ENCODE peak calls at places on chromosome 19, in six cellular contexts. F is RWPE1, L is astrocyte, C is right cardiac atrium, D is PC-9, N is caudate nucleus. B is an unnamed sample.

GRCh38 chr19:3471954-3472655 is 8.2 kb downstream of the SMIM24 start:
- DNase-seq in F (peak; percentile 33), L (no peak), C (peak; percentile 74), D (no peak), N (no peak), B (no peak)

GRCh38 chr19:3370728-3371591 is 4.6 kb downstream of the NFIC start:
- DNase-seq in F (no peak), L (no peak), C (peak; percentile 54), D (no peak), N (no peak), B (no peak)

GRCh38 chr19:54248016-54248601 is 5.5 kb upstream of the LILRA6 start:
- DNase-seq in F (no peak), L (no peak), C (no peak), D (no peak), N (peak; percentile 14), B (peak; percentile 44)

GRCh38 chr19:31350693-31351211 is 1.5 kb upstream of the TSHZ3 start:
- DNase-seq in F (no peak), L (peak; percentile 31), C (peak; percentile 86), D (no peak), N (no peak), B (peak; percentile 62)

GRCh38 chr19:1538978-1539377 is 15.1 kb downstream of the PLK5 start:
- DNase-seq in F (no peak), L (no peak), C (no peak), D (no peak), N (no peak), B (no peak)

GRCh38 chr19:38989066-38989605 is 13.6 kb upstream of the FBXO17 start:
- DNase-seq in F (no peak), L (peak; percentile 20), C (no peak), D (peak; percentile 69), N (no peak), B (no peak)

GRCh38 chr19:41332000-41332399 is 21.7 kb downstream of the TGFB1 start:
- DNase-seq in F (no peak), L (no peak), C (no peak), D (no peak), N (no peak), B (no peak)

GRCh38 chr19:35442091-35442490 is 6.0 kb upstream of the FFAR2 start:
- DNase-seq in F (no peak), L (no peak), C (peak; percentile 76), D (no peak), N (no peak), B (peak; percentile 77)

GRCh38 chr19:1678073-1678472 is 25.7 kb upstream of the TCF3 start:
- DNase-seq in F (no peak), L (no peak), C (no peak), D (no peak), N (no peak), B (no peak)

GRCh38 chr19:56639217-56639616 is 3.7 kb upstream of the SMIM17 start:
- DNase-seq in F (no peak), L (peak; percentile 3), C (no peak), D (no peak), N (no peak), B (no peak)

GRCh38 chr19:45805719-45806118 is 9.4 kb downstream of the RSPH6A start:
- DNase-seq in F (no peak), L (no peak), C (no peak), D (peak; percentile 22), N (no peak), B (no peak)
- H3K27ac ChIP-seq in F (no peak overlapping the region), L (no peak overlapping the region), C (no peak overlapping the region), D (no peak overlapping the region), N (no peak overlapping the region), B (no peak overlapping the region)

GRCh38 chr19:19490247-19490968 is 24.9 kb downstream of the TSSK6 start:
- DNase-seq in F (peak; percentile 75), L (peak; percentile 60), C (peak; percentile 88), D (peak; percentile 65), N (peak; percentile 58), B (peak; percentile 78)
- H3K27ac ChIP-seq in F (peak overlapping the region; percentile 90), L (peak overlapping the region; percentile 90), C (peak overlapping the region; percentile 51), D (peak overlapping the region; percentile 70), N (peak overlapping the region; percentile 65), B (peak overlapping the region; percentile 43)

GRCh38 chr19:58157045-58157728 is 6.6 kb upstream of the ZNF329 start:
- DNase-seq in F (no peak), L (no peak), C (no peak), D (peak; percentile 28), N (no peak), B (no peak)
- H3K27ac ChIP-seq in F (no peak overlapping the region), L (no peak overlapping the region), C (no peak overlapping the region), D (no peak overlapping the region), N (no peak overlapping the region), B (no peak overlapping the region)

GRCh38 chr19:37778613-37779138 is 710 bp downstream of the ZNF573 start:
- DNase-seq in F (peak; percentile 26), L (peak; percentile 9), C (no peak), D (peak; percentile 56), N (no peak), B (no peak)

DNA sequence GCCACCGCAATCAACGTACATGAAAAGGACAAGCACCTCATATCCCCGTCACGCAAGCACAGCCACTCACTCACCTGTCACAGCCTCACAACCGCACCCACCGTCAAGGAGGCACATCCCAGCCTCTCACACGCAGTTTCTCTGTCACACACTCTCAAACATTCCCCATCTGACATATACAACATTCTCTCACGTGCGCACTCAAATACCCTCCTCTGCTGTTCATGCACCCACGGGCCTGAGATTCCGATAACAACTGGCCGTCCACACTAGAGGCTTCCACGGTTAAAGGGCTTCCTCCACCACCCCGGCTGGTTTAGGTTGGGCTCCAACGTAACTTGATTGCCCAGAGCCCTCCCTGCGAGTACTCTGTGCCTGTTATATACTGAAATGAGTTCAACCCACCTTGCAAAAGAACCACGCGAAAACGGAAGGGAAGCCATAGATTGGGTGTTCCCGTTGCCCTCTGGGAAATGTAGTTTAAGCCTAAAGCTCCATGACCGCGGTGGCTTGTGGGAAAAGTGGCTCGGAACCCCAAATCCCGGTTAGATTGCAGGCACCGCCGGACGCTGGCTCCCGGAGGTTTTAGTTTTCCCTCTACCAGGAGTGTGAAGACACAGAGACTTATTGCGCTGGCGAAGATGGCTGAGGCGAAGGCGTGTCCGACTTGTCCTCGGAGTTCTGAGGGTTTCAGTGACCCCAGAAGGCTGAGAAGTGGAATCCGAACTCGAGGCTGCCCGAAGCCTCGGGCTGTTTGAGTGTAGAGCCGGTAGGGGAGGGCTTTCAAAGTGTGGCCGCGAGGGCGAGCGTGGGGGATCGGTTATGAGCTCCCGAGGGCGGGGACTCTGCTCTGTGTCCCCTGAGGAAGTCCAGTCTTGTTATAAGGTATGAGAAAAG is at the start of gene ZNF573:
- DNase-seq in F (peak; percentile 87), L (peak; percentile 87), C (peak; percentile 93), D (peak; percentile 82), N (peak; percentile 81), B (peak; percentile 88)
- H3K27ac ChIP-seq in F (peak within 1 kb of the TSS; percentile 88), L (peak within 1 kb of the TSS; percentile 68), C (peak within 1 kb of the TSS; percentile 100), D (peak within 1 kb of the TSS; percentile 35), N (peak within 1 kb of the TSS; percentile 79), B (peak within 1 kb of the TSS; percentile 86)

GRCh38 chr19:18683109-18683954 is at the start of gene CRTC1:
- DNase-seq in F (peak; percentile 98), L (peak; percentile 44), C (peak; percentile 95), D (peak; percentile 65), N (peak; percentile 80), B (peak; percentile 91)

GRCh38 chr19:18684642-18684993 is 1.1 kb downstream of the CRTC1 start:
- DNase-seq in F (no peak), L (no peak), C (peak; percentile 7), D (no peak), N (no peak), B (no peak)

GRCh38 chr19:18685597-18686164 is 2.2 kb downstream of the CRTC1 start:
- DNase-seq in F (no peak), L (no peak), C (no peak), D (no peak), N (no peak), B (no peak)

GRCh38 chr19:18683955-18684641 is 618 bp downstream of the CRTC1 start:
- DNase-seq in F (no peak), L (no peak), C (peak; percentile 57), D (no peak), N (no peak), B (no peak)

DNA sequence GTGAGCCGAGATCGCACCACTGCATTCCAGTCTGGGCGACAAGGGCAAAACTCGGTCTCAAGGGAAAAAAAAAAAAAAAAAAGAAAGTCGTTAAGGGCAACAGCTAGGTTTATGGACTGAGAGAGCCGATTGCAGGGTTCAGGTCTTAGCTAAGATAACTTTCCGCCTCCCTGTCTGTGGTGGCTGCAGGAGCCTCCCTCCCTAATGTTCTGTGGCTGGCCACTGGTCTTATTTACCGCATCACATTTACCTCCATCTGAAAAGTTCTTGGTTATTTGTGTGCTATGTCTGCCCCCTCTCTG is 722 bp upstream of the CRTC1 start:
- DNase-seq in F (no peak), L (no peak), C (no peak), D (no peak), N (no peak), B (no peak)
- H3K27ac ChIP-seq in F (peak overlapping the region; percentile 83), L (no peak overlapping the region), C (peak overlapping the region; percentile 10), D (no peak overlapping the region), N (peak overlapping the region; percentile 92), B (peak overlapping the region; percentile 81)

DNA sequence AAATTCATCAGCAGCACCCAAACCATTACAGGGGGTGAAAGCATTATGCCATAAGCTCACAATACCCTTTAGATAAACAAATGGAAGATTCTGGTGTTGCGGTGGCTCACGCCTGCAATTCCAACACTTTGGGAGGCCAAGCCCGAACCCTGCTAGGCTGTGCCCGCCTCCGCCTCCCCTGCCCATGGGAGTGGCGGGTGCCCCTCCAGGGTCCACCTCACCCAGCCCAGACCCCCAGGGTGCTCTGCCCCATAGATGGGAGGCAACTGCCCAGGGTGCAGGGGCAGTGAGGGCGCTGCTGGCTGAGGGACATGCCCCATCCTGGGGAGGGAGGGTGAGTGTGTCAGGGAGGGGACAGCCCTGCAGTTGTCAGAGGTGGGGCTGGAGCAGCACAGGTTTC is 10.0 kb upstream of the SIGLECL1 start:
- DNase-seq in F (no peak), L (no peak), C (no peak), D (no peak), N (no peak), B (no peak)
- H3K27ac ChIP-seq in F (no peak overlapping the region), L (no peak overlapping the region), C (no peak overlapping the region), D (no peak overlapping the region), N (no peak overlapping the region), B (no peak overlapping the region)